ENCODE peak calls at places on chromosomes 3 and 15, in six cellular contexts. O, K, I, Q, E and W are unnamed samples.

GRCh38 chr3:126995254-126995770 is 12.4 kb downstream of the PLXNA1 start:
- DNase-seq in O (no peak), Q (no peak), K (no peak), E (no peak), I (no peak), W (no peak)

GRCh38 chr15:73909616-73910015 is 16.6 kb upstream of the LOXL1 start:
- DNase-seq in K (no peak), O (no peak), I (no peak), E (no peak), Q (no peak), W (no peak)

GRCh38 chr15:69450968-69451695 is 1.5 kb upstream of the RPLP1 start:
- DNase-seq in E (no peak), O (no peak), K (no peak), I (no peak), Q (no peak), W (no peak)

GRCh38 chr3:185280572-185281365 is 26.9 kb upstream of the EHHADH start:
- DNase-seq in K (peak; percentile 77), O (no peak), Q (peak; percentile 73), E (peak; percentile 24), I (peak; percentile 15), W (peak; percentile 20)

GRCh38 chr3:146449584-146449983 is 19.8 kb downstream of the PLSCR2 start:
- DNase-seq in I (no peak), E (no peak), K (no peak), O (no peak), Q (no peak), W (no peak)

GRCh38 chr15:100705065-100705464 is 102.7 kb downstream of the ASB7 start:
- DNase-seq in I (no peak), E (no peak), Q (no peak), K (no peak), O (no peak), W (no peak)

GRCh38 chr3:111541911-111542483 is at the start of gene CD96:
- DNase-seq in I (no peak), Q (no peak), E (no peak), K (peak; percentile 79), O (peak; percentile 79), W (no peak)

GRCh38 chr15:60740787-60741354 is 261.9 kb upstream of the ICE2 start:
- DNase-seq in O (no peak), I (no peak), Q (no peak), K (peak; percentile 67), E (no peak), W (no peak)

GRCh38 chr3:133573629-133574194 is at the start of gene CDV3:
- DNase-seq in Q (no peak), O (no peak), K (no peak), I (no peak), E (no peak), W (no peak)

GRCh38 chr3:194203482-194204035 is 67.6 kb downstream of the HES1 start:
- DNase-seq in I (no peak), Q (no peak), K (no peak), E (no peak), O (peak; percentile 31), W (no peak)

GRCh38 chr15:77497108-77497737 is 76.5 kb downstream of the HMG20A start:
- DNase-seq in I (peak; percentile 79), Q (no peak), O (no peak), K (peak; percentile 67), E (no peak), W (no peak)

GRCh38 chr3:113496924-113497323 is 18.0 kb downstream of the SPICE1 start:
- DNase-seq in K (peak; percentile 60), O (no peak), I (no peak), Q (peak; percentile 27), E (no peak), W (no peak)

GRCh38 chr15:60399931-60400330 is 2.1 kb upstream of the ANXA2 start:
- DNase-seq in I (no peak), Q (no peak), K (peak; percentile 60), E (no peak), O (no peak), W (no peak)

GRCh38 chr15:90388462-90389182 is 580 bp downstream of the IQGAP1 start:
- DNase-seq in I (peak; percentile 64), O (no peak), K (peak; percentile 56), E (no peak), Q (peak; percentile 66), W (no peak)

GRCh38 chr15:95085056-95085455 is 853.7 kb downstream of the MCTP2 start:
- DNase-seq in I (no peak), O (no peak), E (no peak), K (no peak), Q (no peak), W (no peak)

GRCh38 chr3:138547342-138547975 is 46.6 kb downstream of the CEP70 start:
- DNase-seq in Q (no peak), K (no peak), E (no peak), O (no peak), I (no peak), W (no peak)
- H3K9me3 ChIP-seq in Q (peaks cover 4% of the 10 kb centered on the region), K (no peaks in the 10 kb centered on the region), E (peaks cover 17% of the 10 kb centered on the region), O (no peaks in the 10 kb centered on the region), I (no peaks in the 10 kb centered on the region), W (no peaks in the 10 kb centered on the region)

GRCh38 chr15:20386198-20386597 is 155.4 kb downstream of the GOLGA6L6 start:
- DNase-seq in K (no peak), I (no peak), O (no peak), E (no peak), Q (no peak), W (no peak)
- H3K9me3 ChIP-seq in K (peaks cover 50% of the 10 kb centered on the region), I (no peaks in the 10 kb centered on the region), O (no peaks in the 10 kb centered on the region), E (peaks cover 13% of the 10 kb centered on the region), Q (peaks cover 30% of the 10 kb centered on the region), W (peaks cover 22% of the 10 kb centered on the region)

DNA sequence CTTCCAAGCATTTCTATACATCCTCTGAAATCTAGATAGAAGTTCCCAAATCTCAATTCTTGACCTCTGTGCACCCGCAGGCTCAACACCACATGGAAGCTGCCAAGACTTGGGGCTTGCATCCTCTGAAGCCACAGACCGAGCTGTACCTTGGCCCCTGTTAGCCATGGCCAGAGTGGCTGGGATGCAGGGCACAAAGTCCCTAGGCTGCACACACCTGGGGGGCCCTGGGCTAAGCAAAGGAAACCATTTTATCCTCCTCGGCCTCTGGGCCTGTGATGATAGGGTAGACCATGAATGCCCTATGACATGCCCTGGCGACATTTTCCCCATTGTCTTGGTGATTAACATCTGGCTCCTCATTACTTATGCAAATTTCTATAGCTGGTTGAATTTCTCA is 97.1 kb upstream of the CCDC39 start:
- DNase-seq in Q (no peak), E (no peak), O (no peak), K (no peak), I (no peak), W (no peak)
- H3K9me3 ChIP-seq in Q (no peaks in the 10 kb centered on the region), E (peaks cover 6% of the 10 kb centered on the region), O (no peaks in the 10 kb centered on the region), K (no peaks in the 10 kb centered on the region), I (no peaks in the 10 kb centered on the region), W (no peaks in the 10 kb centered on the region)

GRCh38 chr15:34729056-34729455 is 25.7 kb downstream of the GJD2 start:
- DNase-seq in E (no peak), Q (no peak), I (no peak), K (no peak), O (no peak), W (no peak)

GRCh38 chr15:34733621-34734020 is 21.2 kb downstream of the GJD2 start:
- DNase-seq in I (no peak), K (no peak), E (no peak), Q (no peak), O (no peak), W (no peak)

GRCh38 chr15:34732430-34732829 is 22.4 kb downstream of the GJD2 start:
- DNase-seq in I (no peak), Q (no peak), K (no peak), O (no peak), E (no peak), W (no peak)

GRCh38 chr15:34729886-34730285 is 24.9 kb downstream of the GJD2 start:
- DNase-seq in K (no peak), I (no peak), Q (no peak), E (no peak), O (no peak), W (no peak)

GRCh38 chr15:34730701-34731100 is 24.1 kb downstream of the GJD2 start:
- DNase-seq in E (no peak), I (no peak), O (no peak), Q (no peak), K (no peak), W (no peak)
- H3K9me3 ChIP-seq in E (no peaks in the 10 kb centered on the region), I (no peaks in the 10 kb centered on the region), O (no peaks in the 10 kb centered on the region), Q (no peaks in the 10 kb centered on the region), K (no peaks in the 10 kb centered on the region), W (no peaks in the 10 kb centered on the region)

GRCh38 chr3:20458994-20459736 is 273.2 kb upstream of the SGO1 start:
- DNase-seq in I (no peak), K (peak; percentile 38), O (no peak), Q (no peak), E (no peak), W (no peak)
- H3K9me3 ChIP-seq in I (no peaks in the 10 kb centered on the region), K (no peaks in the 10 kb centered on the region), O (no peaks in the 10 kb centered on the region), Q (no peaks in the 10 kb centered on the region), E (peaks cover 3% of the 10 kb centered on the region), W (no peaks in the 10 kb centered on the region)

DNA sequence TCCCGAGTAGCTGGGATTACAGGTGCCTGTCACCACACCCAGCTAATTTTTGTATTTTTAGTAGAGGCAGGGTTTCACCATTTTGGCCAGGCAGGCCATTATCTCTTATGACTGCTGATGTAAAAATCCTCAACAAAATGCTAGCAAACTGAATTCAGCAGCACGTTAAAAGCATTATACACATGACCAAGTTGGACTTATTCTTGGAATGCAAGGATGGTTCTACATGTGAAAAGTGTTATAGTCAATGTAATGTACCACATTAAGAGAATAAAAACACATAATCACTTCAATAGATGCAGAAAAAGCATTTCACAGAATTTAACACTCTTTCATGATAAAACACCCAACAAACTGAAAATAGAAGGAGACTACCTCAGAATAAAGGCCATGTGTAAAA is 20.2 kb downstream of the RNF13 start:
- DNase-seq in K (no peak), I (no peak), E (no peak), O (no peak), Q (no peak), W (no peak)
- H3K9me3 ChIP-seq in K (peaks cover 3% of the 10 kb centered on the region), I (peaks cover 17% of the 10 kb centered on the region), E (peaks cover 12% of the 10 kb centered on the region), O (no peaks in the 10 kb centered on the region), Q (peaks cover 61% of the 10 kb centered on the region), W (peaks cover 5% of the 10 kb centered on the region)

DNA sequence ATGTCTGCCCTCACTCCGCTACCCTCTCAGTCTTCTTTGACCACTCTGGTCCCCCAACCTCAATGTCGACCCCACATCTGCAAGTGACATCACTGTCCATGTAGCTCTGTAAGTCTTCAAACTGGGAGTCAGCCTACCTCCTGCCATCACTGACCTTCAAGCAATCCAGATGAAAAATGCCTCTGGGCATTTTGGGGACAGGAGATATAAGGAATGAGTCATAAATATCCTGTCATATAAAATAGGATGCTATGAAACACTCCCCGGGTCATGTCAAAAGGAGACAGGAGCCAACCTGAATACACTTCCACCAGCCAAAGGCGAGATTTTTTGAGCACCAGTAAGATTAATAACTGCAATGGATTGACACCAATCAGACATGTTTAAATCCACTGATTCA is 74.5 kb upstream of the C15orf39 start:
- DNase-seq in Q (no peak), E (no peak), I (no peak), O (no peak), K (no peak), W (no peak)
- H3K9me3 ChIP-seq in Q (no peaks in the 10 kb centered on the region), E (no peaks in the 10 kb centered on the region), I (no peaks in the 10 kb centered on the region), O (no peaks in the 10 kb centered on the region), K (no peaks in the 10 kb centered on the region), W (no peaks in the 10 kb centered on the region)

DNA sequence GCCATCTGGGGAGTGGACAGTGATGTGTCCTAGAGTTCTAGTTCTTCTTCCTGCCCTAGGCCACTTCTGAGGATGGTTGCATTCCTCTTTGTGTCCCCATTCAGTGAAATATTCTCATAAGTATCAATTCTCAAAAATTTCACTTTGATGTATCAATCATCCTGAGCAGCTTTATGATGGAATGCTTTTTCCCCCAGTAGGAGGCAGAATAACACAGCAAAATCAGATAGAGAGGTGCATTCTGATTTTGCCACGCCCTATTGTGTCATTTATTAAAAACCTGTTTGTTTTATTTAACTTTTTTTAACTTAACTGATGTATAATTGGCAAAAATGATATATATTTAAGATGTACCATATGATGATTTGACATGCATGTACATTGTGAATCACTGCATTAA is 656.0 kb upstream of the GRM7 start:
- DNase-seq in E (no peak), I (no peak), O (no peak), Q (no peak), K (no peak), W (no peak)
- H3K9me3 ChIP-seq in E (peaks cover 12% of the 10 kb centered on the region), I (no peaks in the 10 kb centered on the region), O (no peaks in the 10 kb centered on the region), Q (no peaks in the 10 kb centered on the region), K (no peaks in the 10 kb centered on the region), W (no peaks in the 10 kb centered on the region)